ENCODE peak calls at places on chromosomes 11 and 22, in eight cellular contexts. One of them, this sample, is unnamed.

GRCh38 chr11:44361883-44362282 is 51.9 kb upstream of the ALX4 start:
- DNase-seq in T-cell: no peak
- DNase-seq in transverse colon: no peak
- DNase-seq in endothelial cell: no peak
- DNase-seq in lung: no peak
- DNase-seq in head of caudate nucleus: no peak
- DNase-seq in NCI-H1436: no peak
- DNase-seq in NCI-H1105: no peak
- DNase-seq in this sample: no peak

GRCh38 chr22:41828516-41828915 is 4.4 kb upstream of the SREBF2 start:
- DNase-seq in endothelial cell: no peak
- DNase-seq in T-cell: no peak
- DNase-seq in NCI-H1105: no peak
- DNase-seq in lung: no peak
- DNase-seq in transverse colon: peak; percentile 30
- DNase-seq in NCI-H1436: no peak
- DNase-seq in head of caudate nucleus: no peak
- DNase-seq in this sample: no peak

GRCh38 chr11:79352304-79352703 is 88.5 kb downstream of the TENM4 start:
- DNase-seq in NCI-H1436: no peak
- DNase-seq in transverse colon: no peak
- DNase-seq in lung: no peak
- DNase-seq in head of caudate nucleus: no peak
- DNase-seq in NCI-H1105: no peak
- DNase-seq in endothelial cell: no peak
- DNase-seq in T-cell: no peak
- DNase-seq in this sample: no peak

GRCh38 chr11:78349614-78350013 is 68.0 kb downstream of the GAB2 start:
- DNase-seq in NCI-H1436: no peak
- DNase-seq in head of caudate nucleus: no peak
- DNase-seq in NCI-H1105: no peak
- DNase-seq in T-cell: no peak
- DNase-seq in lung: no peak
- DNase-seq in transverse colon: no peak
- DNase-seq in endothelial cell: no peak
- DNase-seq in this sample: no peak

GRCh38 chr11:69918938-69919650 is 99.9 kb upstream of the FGF3 start:
- DNase-seq in endothelial cell: peak; percentile 91
- DNase-seq in NCI-H1105: peak; percentile 60
- DNase-seq in lung: peak; percentile 73
- DNase-seq in NCI-H1436: peak; percentile 47
- DNase-seq in T-cell: peak; percentile 55
- DNase-seq in head of caudate nucleus: peak; percentile 58
- DNase-seq in transverse colon: peak; percentile 70
- DNase-seq in this sample: no peak

GRCh38 chr22:22410121-22410520 is 98.4 kb downstream of the ZNF280B start:
- DNase-seq in lung: no peak
- DNase-seq in endothelial cell: no peak
- DNase-seq in NCI-H1105: no peak
- DNase-seq in T-cell: no peak
- DNase-seq in transverse colon: peak; percentile 48
- DNase-seq in head of caudate nucleus: peak; percentile 32
- DNase-seq in NCI-H1436: no peak
- DNase-seq in this sample: peak; percentile 6

GRCh38 chr11:110565690-110566336 is 136.1 kb downstream of the FDX1 start:
- DNase-seq in T-cell: peak; percentile 5
- DNase-seq in lung: peak; percentile 38
- DNase-seq in endothelial cell: no peak
- DNase-seq in head of caudate nucleus: no peak
- DNase-seq in transverse colon: no peak
- DNase-seq in NCI-H1105: no peak
- DNase-seq in NCI-H1436: no peak
- DNase-seq in this sample: peak; percentile 41

GRCh38 chr11:87722756-87723599 is 452.3 kb downstream of the RAB38 start:
- DNase-seq in endothelial cell: peak; percentile 20
- DNase-seq in lung: no peak
- DNase-seq in NCI-H1105: no peak
- DNase-seq in transverse colon: peak; percentile 40
- DNase-seq in head of caudate nucleus: peak; percentile 13
- DNase-seq in T-cell: no peak
- DNase-seq in NCI-H1436: peak; percentile 29
- DNase-seq in this sample: no peak

GRCh38 chr22:39496131-39496838 is 5.8 kb upstream of the MIEF1 start:
- DNase-seq in NCI-H1436: peak; percentile 68
- DNase-seq in endothelial cell: peak; percentile 76
- DNase-seq in lung: peak; percentile 68
- DNase-seq in T-cell: peak; percentile 35
- DNase-seq in NCI-H1105: no peak
- DNase-seq in head of caudate nucleus: peak; percentile 90
- DNase-seq in transverse colon: peak; percentile 84
- DNase-seq in this sample: peak; percentile 42

GRCh38 chr11:74683279-74683871 is 47.9 kb downstream of the CHRDL2 start:
- DNase-seq in NCI-H1436: no peak
- DNase-seq in head of caudate nucleus: peak; percentile 84
- DNase-seq in endothelial cell: peak; percentile 34
- DNase-seq in NCI-H1105: no peak
- DNase-seq in lung: no peak
- DNase-seq in T-cell: no peak
- DNase-seq in transverse colon: peak; percentile 17
- DNase-seq in this sample: no peak

GRCh38 chr11:85787809-85788805 is 22.8 kb downstream of the SYTL2 start:
- DNase-seq in T-cell: no peak
- DNase-seq in NCI-H1105: no peak
- DNase-seq in endothelial cell: no peak
- DNase-seq in NCI-H1436: no peak
- DNase-seq in lung: no peak
- DNase-seq in head of caudate nucleus: no peak
- DNase-seq in transverse colon: peak; percentile 54
- DNase-seq in this sample: no peak

GRCh38 chr11:1157341-1157644 is 460 bp upstream of the MUC5AC start:
- DNase-seq in head of caudate nucleus: no peak
- DNase-seq in lung: no peak
- DNase-seq in T-cell: no peak
- DNase-seq in transverse colon: no peak
- DNase-seq in endothelial cell: no peak
- DNase-seq in NCI-H1436: no peak
- DNase-seq in NCI-H1105: no peak
- DNase-seq in this sample: no peak

This sample was measured in NCI-H2107.